ENCODE peak calls at places on chromosomes 12 and 14, in nine cellular contexts. One of them, this sample, is unnamed.

GRCh38 chr12:49647827-49648721 is 24.7 kb downstream of the PRPF40B start:
- DNase-seq in activated CD8-positive, alpha-beta T cell treated with anti-CD3 and anti-CD28 coated beads for 36 hours: no peak
- DNase-seq in foreskin fibroblast: no peak
- DNase-seq in endodermal cell: no peak
- DNase-seq in breast epithelium: no peak
- DNase-seq in WTC11: no peak
- DNase-seq in A549: no peak
- DNase-seq in GM20000: no peak
- DNase-seq in neural crest cell: no peak
- DNase-seq in this sample: no peak

GRCh38 chr14:56271988-56272387 is 153.8 kb downstream of the PELI2 start:
- DNase-seq in breast epithelium: no peak
- DNase-seq in GM20000: no peak
- DNase-seq in WTC11: no peak
- DNase-seq in foreskin fibroblast: peak; percentile 39
- DNase-seq in neural crest cell: no peak
- DNase-seq in activated CD8-positive, alpha-beta T cell treated with anti-CD3 and anti-CD28 coated beads for 36 hours: no peak
- DNase-seq in A549: no peak
- DNase-seq in endodermal cell: no peak
- DNase-seq in this sample: no peak

GRCh38 chr12:68451261-68452091 is 119.3 kb upstream of the MDM1 start:
- DNase-seq in GM20000: peak; percentile 44
- DNase-seq in A549: no peak
- DNase-seq in foreskin fibroblast: peak; percentile 56
- DNase-seq in neural crest cell: no peak
- DNase-seq in endodermal cell: no peak
- DNase-seq in WTC11: no peak
- DNase-seq in breast epithelium: no peak
- DNase-seq in activated CD8-positive, alpha-beta T cell treated with anti-CD3 and anti-CD28 coated beads for 36 hours: peak; percentile 66
- DNase-seq in this sample: peak; percentile 25

GRCh38 chr14:68442828-68443460 is 349.9 kb downstream of the ZFP36L1 start:
- DNase-seq in neural crest cell: no peak
- DNase-seq in endodermal cell: no peak
- DNase-seq in WTC11: no peak
- DNase-seq in GM20000: no peak
- DNase-seq in A549: no peak
- DNase-seq in foreskin fibroblast: peak; percentile 42
- DNase-seq in activated CD8-positive, alpha-beta T cell treated with anti-CD3 and anti-CD28 coated beads for 36 hours: no peak
- DNase-seq in breast epithelium: peak; percentile 57
- DNase-seq in this sample: no peak

GRCh38 chr14:100713720-100714119 is 13.0 kb upstream of the DLK1 start:
- DNase-seq in endodermal cell: no peak
- DNase-seq in activated CD8-positive, alpha-beta T cell treated with anti-CD3 and anti-CD28 coated beads for 36 hours: no peak
- DNase-seq in WTC11: no peak
- DNase-seq in neural crest cell: no peak
- DNase-seq in foreskin fibroblast: no peak
- DNase-seq in A549: no peak
- DNase-seq in GM20000: no peak
- DNase-seq in breast epithelium: no peak
- DNase-seq in this sample: no peak

GRCh38 chr14:22808388-22809209 is 6.6 kb downstream of the SLC7A7 start:
- DNase-seq in A549: no peak
- DNase-seq in breast epithelium: no peak
- DNase-seq in GM20000: no peak
- DNase-seq in WTC11: no peak
- DNase-seq in endodermal cell: no peak
- DNase-seq in neural crest cell: no peak
- DNase-seq in activated CD8-positive, alpha-beta T cell treated with anti-CD3 and anti-CD28 coated beads for 36 hours: no peak
- DNase-seq in foreskin fibroblast: no peak
- DNase-seq in this sample: no peak

GRCh38 chr12:126534495-126534894 is 1469.3 kb downstream of the AACS start:
- DNase-seq in GM20000: no peak
- DNase-seq in foreskin fibroblast: no peak
- DNase-seq in A549: no peak
- DNase-seq in breast epithelium: no peak
- DNase-seq in WTC11: no peak
- DNase-seq in neural crest cell: no peak
- DNase-seq in activated CD8-positive, alpha-beta T cell treated with anti-CD3 and anti-CD28 coated beads for 36 hours: no peak
- DNase-seq in endodermal cell: peak; percentile 43
- DNase-seq in this sample: no peak

GRCh38 chr14:53432378-53432802 is 279.3 kb upstream of the DDHD1 start:
- DNase-seq in endodermal cell: peak; percentile 82
- DNase-seq in activated CD8-positive, alpha-beta T cell treated with anti-CD3 and anti-CD28 coated beads for 36 hours: no peak
- DNase-seq in GM20000: peak; percentile 60
- DNase-seq in neural crest cell: peak; percentile 6
- DNase-seq in foreskin fibroblast: peak; percentile 21
- DNase-seq in A549: peak; percentile 55
- DNase-seq in WTC11: peak; percentile 60
- DNase-seq in breast epithelium: no peak
- DNase-seq in this sample: peak; percentile 63

GRCh38 chr12:113310489-113310888 is 24.4 kb downstream of the SLC8B1 start:
- DNase-seq in endodermal cell: peak; percentile 79
- DNase-seq in foreskin fibroblast: no peak
- DNase-seq in neural crest cell: no peak
- DNase-seq in GM20000: no peak
- DNase-seq in breast epithelium: no peak
- DNase-seq in activated CD8-positive, alpha-beta T cell treated with anti-CD3 and anti-CD28 coated beads for 36 hours: no peak
- DNase-seq in WTC11: no peak
- DNase-seq in A549: peak; percentile 71
- DNase-seq in this sample: no peak

GRCh38 chr12:19855876-19856275 is 416.6 kb downstream of the AEBP2 start:
- DNase-seq in breast epithelium: no peak
- DNase-seq in WTC11: no peak
- DNase-seq in endodermal cell: no peak
- DNase-seq in activated CD8-positive, alpha-beta T cell treated with anti-CD3 and anti-CD28 coated beads for 36 hours: no peak
- DNase-seq in A549: no peak
- DNase-seq in foreskin fibroblast: no peak
- DNase-seq in GM20000: no peak
- DNase-seq in neural crest cell: no peak
- DNase-seq in this sample: no peak

GRCh38 chr14:104972301-104973211 is 5.6 kb downstream of the AHNAK2 start:
- DNase-seq in WTC11: no peak
- DNase-seq in foreskin fibroblast: no peak
- DNase-seq in activated CD8-positive, alpha-beta T cell treated with anti-CD3 and anti-CD28 coated beads for 36 hours: no peak
- DNase-seq in neural crest cell: no peak
- DNase-seq in breast epithelium: peak; percentile 87
- DNase-seq in endodermal cell: peak; percentile 72
- DNase-seq in A549: peak; percentile 93
- DNase-seq in GM20000: no peak
- DNase-seq in this sample: no peak
- TF ChIP-seq CTCF in WTC11: no peak
- TF ChIP-seq CTCF in foreskin fibroblast: no peak
- TF ChIP-seq CTCF in activated CD8-positive, alpha-beta T cell treated with anti-CD3 and anti-CD28 coated beads for 36 hours: no peak
- TF ChIP-seq CTCF in neural crest cell: no peak
- TF ChIP-seq CTCF in breast epithelium: no peak
- TF ChIP-seq CTCF in endodermal cell: no peak
- TF ChIP-seq CTCF in A549: no peak
- TF ChIP-seq CTCF in GM20000: no peak
- TF ChIP-seq CTCF in this sample: no peak

GRCh38 chr12:90274407-90274806 is 565.8 kb upstream of the ATP2B1 start:
- DNase-seq in endodermal cell: no peak
- DNase-seq in WTC11: no peak
- DNase-seq in GM20000: no peak
- DNase-seq in A549: no peak
- DNase-seq in foreskin fibroblast: no peak
- DNase-seq in breast epithelium: no peak
- DNase-seq in activated CD8-positive, alpha-beta T cell treated with anti-CD3 and anti-CD28 coated beads for 36 hours: no peak
- DNase-seq in neural crest cell: no peak
- DNase-seq in this sample: no peak
- TF ChIP-seq CTCF in endodermal cell: peak; percentile 50
- TF ChIP-seq CTCF in WTC11: no peak
- TF ChIP-seq CTCF in GM20000: no peak
- TF ChIP-seq CTCF in A549: no peak
- TF ChIP-seq CTCF in foreskin fibroblast: no peak
- TF ChIP-seq CTCF in breast epithelium: no peak
- TF ChIP-seq CTCF in activated CD8-positive, alpha-beta T cell treated with anti-CD3 and anti-CD28 coated beads for 36 hours: no peak
- TF ChIP-seq CTCF in neural crest cell: no peak
- TF ChIP-seq CTCF in this sample: peak; percentile 22

GRCh38 chr14:99258341-99258781 is 13.6 kb downstream of the BCL11B start:
- DNase-seq in GM20000: no peak
- DNase-seq in WTC11: peak; percentile 53
- DNase-seq in breast epithelium: no peak
- DNase-seq in foreskin fibroblast: no peak
- DNase-seq in endodermal cell: peak; percentile 75
- DNase-seq in A549: no peak
- DNase-seq in activated CD8-positive, alpha-beta T cell treated with anti-CD3 and anti-CD28 coated beads for 36 hours: no peak
- DNase-seq in neural crest cell: no peak
- DNase-seq in this sample: no peak
- TF ChIP-seq CTCF in GM20000: no peak
- TF ChIP-seq CTCF in WTC11: no peak
- TF ChIP-seq CTCF in breast epithelium: no peak
- TF ChIP-seq CTCF in foreskin fibroblast: no peak
- TF ChIP-seq CTCF in endodermal cell: no peak
- TF ChIP-seq CTCF in A549: no peak
- TF ChIP-seq CTCF in activated CD8-positive, alpha-beta T cell treated with anti-CD3 and anti-CD28 coated beads for 36 hours: no peak
- TF ChIP-seq CTCF in neural crest cell: no peak
- TF ChIP-seq CTCF in this sample: no peak

GRCh38 chr12:107236824-107237467 is 143.6 kb upstream of the CRY1 start:
- DNase-seq in breast epithelium: no peak
- DNase-seq in WTC11: no peak
- DNase-seq in neural crest cell: no peak
- DNase-seq in GM20000: no peak
- DNase-seq in activated CD8-positive, alpha-beta T cell treated with anti-CD3 and anti-CD28 coated beads for 36 hours: no peak
- DNase-seq in foreskin fibroblast: no peak
- DNase-seq in endodermal cell: no peak
- DNase-seq in A549: no peak
- DNase-seq in this sample: no peak
- TF ChIP-seq CTCF in breast epithelium: no peak
- TF ChIP-seq CTCF in WTC11: no peak
- TF ChIP-seq CTCF in neural crest cell: no peak
- TF ChIP-seq CTCF in GM20000: no peak
- TF ChIP-seq CTCF in activated CD8-positive, alpha-beta T cell treated with anti-CD3 and anti-CD28 coated beads for 36 hours: no peak
- TF ChIP-seq CTCF in foreskin fibroblast: no peak
- TF ChIP-seq CTCF in endodermal cell: no peak
- TF ChIP-seq CTCF in A549: no peak
- TF ChIP-seq CTCF in this sample: no peak

DNA sequence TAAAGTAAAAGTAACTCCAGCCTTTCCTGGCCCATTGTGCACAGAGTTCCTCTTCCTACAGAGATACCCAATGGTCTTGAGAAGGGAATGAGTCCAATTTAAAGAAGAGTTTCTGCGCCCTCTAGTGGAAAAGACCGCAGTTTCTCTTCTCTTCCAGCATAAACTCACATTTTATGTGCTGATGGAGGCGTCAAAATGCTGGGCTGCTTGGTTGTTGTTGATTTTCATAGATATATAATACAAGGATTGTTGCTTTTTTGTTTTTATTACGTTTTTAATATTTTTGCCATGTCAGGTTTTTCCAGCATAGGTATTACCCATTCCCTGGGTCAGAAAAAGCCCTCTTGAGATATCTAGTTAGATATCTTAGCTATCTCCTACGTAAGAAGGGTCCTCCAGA is 356.9 kb upstream of the STXBP6 start:
- DNase-seq in foreskin fibroblast: no peak
- DNase-seq in activated CD8-positive, alpha-beta T cell treated with anti-CD3 and anti-CD28 coated beads for 36 hours: peak; percentile 46
- DNase-seq in neural crest cell: peak; percentile 36
- DNase-seq in WTC11: peak; percentile 59
- DNase-seq in breast epithelium: no peak
- DNase-seq in GM20000: no peak
- DNase-seq in A549: peak; percentile 49
- DNase-seq in endodermal cell: peak; percentile 81
- DNase-seq in this sample: no peak
- TF ChIP-seq CTCF in foreskin fibroblast: peak; percentile 39
- TF ChIP-seq CTCF in activated CD8-positive, alpha-beta T cell treated with anti-CD3 and anti-CD28 coated beads for 36 hours: peak; percentile 65
- TF ChIP-seq CTCF in neural crest cell: peak; percentile 71
- TF ChIP-seq CTCF in WTC11: peak; percentile 68
- TF ChIP-seq CTCF in breast epithelium: no peak
- TF ChIP-seq CTCF in GM20000: no peak
- TF ChIP-seq CTCF in A549: peak; percentile 13
- TF ChIP-seq CTCF in endodermal cell: peak; percentile 84
- TF ChIP-seq CTCF in this sample: peak; percentile 50

DNA sequence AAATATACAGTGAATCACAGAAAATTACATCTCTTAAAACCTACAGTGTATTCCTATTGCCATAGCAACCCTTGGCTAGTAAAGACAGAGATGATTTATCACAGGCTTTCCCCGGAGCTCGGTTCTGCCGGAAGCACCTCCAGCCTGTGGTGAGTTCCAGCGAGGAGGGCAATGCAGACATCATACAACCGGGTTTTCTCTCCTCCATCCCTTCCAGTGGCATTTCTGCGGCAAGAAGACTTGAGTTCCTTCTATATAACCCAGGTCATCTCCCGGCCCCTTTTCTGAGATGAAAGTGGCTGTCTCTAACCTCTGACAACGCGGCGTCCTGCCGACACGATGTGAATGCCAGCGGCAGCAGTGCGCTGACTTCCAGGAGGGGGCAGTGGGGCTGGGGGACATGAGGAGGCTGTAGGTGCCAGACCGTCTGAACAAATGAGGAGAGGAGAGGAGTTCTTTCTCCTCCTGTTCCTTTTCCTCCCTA is 68.5 kb upstream of the MAX start:
- DNase-seq in neural crest cell: peak; percentile 50
- DNase-seq in endodermal cell: peak; percentile 91
- DNase-seq in foreskin fibroblast: peak; percentile 41
- DNase-seq in A549: peak; percentile 57
- DNase-seq in GM20000: peak; percentile 35
- DNase-seq in activated CD8-positive, alpha-beta T cell treated with anti-CD3 and anti-CD28 coated beads for 36 hours: peak; percentile 72
- DNase-seq in WTC11: peak; percentile 65
- DNase-seq in breast epithelium: no peak
- DNase-seq in this sample: peak; percentile 56
- TF ChIP-seq CTCF in neural crest cell: peak; percentile 56
- TF ChIP-seq CTCF in endodermal cell: peak; percentile 75
- TF ChIP-seq CTCF in foreskin fibroblast: peak; percentile 53
- TF ChIP-seq CTCF in A549: peak; percentile 43
- TF ChIP-seq CTCF in GM20000: peak; percentile 32
- TF ChIP-seq CTCF in activated CD8-positive, alpha-beta T cell treated with anti-CD3 and anti-CD28 coated beads for 36 hours: peak; percentile 28
- TF ChIP-seq CTCF in WTC11: no peak
- TF ChIP-seq CTCF in breast epithelium: no peak
- TF ChIP-seq CTCF in this sample: peak; percentile 48

DNA sequence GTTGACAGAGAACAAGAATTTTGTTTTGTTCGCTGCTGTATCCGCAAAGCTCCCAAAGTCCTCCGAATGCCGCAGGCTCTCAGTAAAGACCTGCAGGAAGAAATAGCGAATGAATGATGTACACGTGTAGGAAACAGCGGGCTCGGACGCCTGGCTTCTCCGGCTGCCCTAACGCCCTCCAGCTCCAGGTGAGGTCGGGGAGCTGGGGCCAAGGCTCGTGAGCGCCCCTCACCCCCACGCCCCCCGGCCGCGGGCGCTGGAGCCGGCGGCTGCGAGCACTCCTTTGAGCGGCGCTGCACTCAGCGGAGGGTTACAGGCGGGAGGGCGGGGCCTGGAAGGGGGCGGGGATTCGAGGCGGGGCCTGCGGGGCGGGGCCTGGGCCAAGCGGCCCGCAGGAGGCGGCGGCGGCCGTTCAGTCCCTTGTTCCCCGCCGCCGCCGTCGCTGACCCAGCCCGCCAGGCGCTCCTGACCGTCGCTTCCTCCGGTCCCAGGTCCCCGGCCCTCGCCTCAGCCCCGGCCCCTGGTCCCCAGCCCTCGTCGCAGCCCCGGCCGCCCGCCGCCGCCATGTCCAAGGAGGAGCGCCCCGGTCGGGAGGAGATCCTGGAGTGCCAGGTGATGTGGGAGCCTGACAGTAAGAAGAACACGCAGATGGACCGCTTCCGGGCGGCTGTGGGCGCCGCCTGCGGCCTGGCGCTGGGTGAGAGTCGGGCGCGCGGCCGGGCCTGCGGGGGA is at the start of gene AACS:
- DNase-seq in neural crest cell: peak; percentile 73
- DNase-seq in endodermal cell: peak; percentile 97
- DNase-seq in activated CD8-positive, alpha-beta T cell treated with anti-CD3 and anti-CD28 coated beads for 36 hours: peak; percentile 76
- DNase-seq in foreskin fibroblast: peak; percentile 64
- DNase-seq in A549: peak; percentile 80
- DNase-seq in breast epithelium: peak; percentile 51
- DNase-seq in GM20000: peak; percentile 99
- DNase-seq in WTC11: peak; percentile 84
- DNase-seq in this sample: peak; percentile 98
- TF ChIP-seq CTCF in neural crest cell: no peak
- TF ChIP-seq CTCF in endodermal cell: peak; percentile 19
- TF ChIP-seq CTCF in activated CD8-positive, alpha-beta T cell treated with anti-CD3 and anti-CD28 coated beads for 36 hours: no peak
- TF ChIP-seq CTCF in foreskin fibroblast: no peak
- TF ChIP-seq CTCF in A549: no peak
- TF ChIP-seq CTCF in breast epithelium: no peak
- TF ChIP-seq CTCF in GM20000: no peak
- TF ChIP-seq CTCF in WTC11: no peak
- TF ChIP-seq CTCF in this sample: no peak

This sample was measured in GM13977.